ENCODE peak calls at places on chromosomes 13 and 19, in nine cellular contexts. T is right lobe of liver; V is GF-D8; E is neuronal stem cell; I is stimulated activated CD4-positive, alpha-beta T cell treated with anti-CD3 and anti-CD28 coated beads, Interleukin-4, amount 100 ng/mL, for 24 hours; H is foreskin fibroblast; O is activated T-helper 1 cell treated with Interleukin-2 at 50 U/mL for 16 hours; C is ascending aorta; Z is C1 segment of cervical spinal cord. L is an unnamed sample.

GRCh38 chr13:23871616-23872220 is 17.5 kb downstream of the MIPEP start:
- DNase-seq in H (no peak), E (no peak), I (no peak), V (peak), O (no peak), C (no peak), T (no peak), Z (no peak), L (peak)

GRCh38 chr19:55080915-55081772 is 5.5 kb downstream of the EPS8L1 start:
- DNase-seq in C (peak), V (peak), T (peak), E (no peak), I (peak), H (peak), O (peak), Z (peak), L (peak)

GRCh38 chr19:4064551-4065260 is 2.0 kb downstream of the ZBTB7A start:
- DNase-seq in I (peak), O (no peak), T (peak), Z (peak), C (no peak), V (peak), E (no peak), H (no peak), L (peak)

GRCh38 chr19:47331931-47332547 is at the start of gene C5AR2:
- DNase-seq in O (no peak), T (no peak), E (no peak), Z (peak), C (no peak), V (no peak), H (no peak), I (no peak), L (no peak)

GRCh38 chr13:94382960-94383359 is 96.5 kb downstream of the DCT start:
- DNase-seq in I (no peak), H (no peak), V (no peak), O (no peak), E (no peak), T (no peak), C (no peak), Z (no peak), L (no peak)

GRCh38 chr13:24161010-24161775 is 673 bp downstream of the SPATA13 start:
- DNase-seq in C (peak), E (no peak), T (peak), Z (no peak), I (peak), V (no peak), O (peak), H (no peak), L (peak)

GRCh38 chr19:8239528-8240273 is 30.5 kb downstream of the CERS4 start:
- DNase-seq in H (no peak), T (no peak), C (no peak), E (no peak), O (no peak), V (no peak), I (no peak), Z (no peak), L (peak)

GRCh38 chr13:39516140-39516539 is 86.9 kb downstream of the LHFPL6 start:
- DNase-seq in C (no peak), V (no peak), H (peak), T (no peak), E (no peak), Z (no peak), O (no peak), I (no peak), L (no peak)

GRCh38 chr19:58278156-58279041 is at the start of gene ZNF8:
- DNase-seq in Z (peak), C (peak), E (peak), V (peak), O (peak), H (peak), T (peak), I (peak), L (peak)

GRCh38 chr13:51435002-51435578 is 17.7 kb downstream of the INTS6 start:
- DNase-seq in V (no peak), I (no peak), O (no peak), Z (no peak), T (no peak), E (no peak), C (no peak), H (no peak), L (no peak)

GRCh38 chr13:52345631-52346251 is 60.2 kb downstream of the THSD1 start:
- DNase-seq in T (no peak), V (no peak), E (no peak), Z (no peak), I (no peak), C (no peak), H (no peak), O (no peak), L (no peak)

GRCh38 chr13:106919638-106920037 is 351.7 kb upstream of the ARGLU1 start:
- DNase-seq in E (no peak), C (peak), H (no peak), O (no peak), T (peak), Z (no peak), I (no peak), V (no peak), L (no peak)

GRCh38 chr13:50843256-50844043 is at the start of gene DLEU7:
- DNase-seq in T (no peak), E (peak), C (no peak), H (no peak), Z (no peak), I (no peak), V (no peak), O (no peak), L (no peak)

GRCh38 chr19:47512183-47512947 is 2.5 kb downstream of the NAPA start:
- DNase-seq in Z (no peak), O (no peak), T (no peak), I (no peak), V (peak), C (no peak), E (no peak), H (peak), L (no peak)

GRCh38 chr19:47421844-47422395 is 2.6 kb upstream of the MEIS3 start:
- DNase-seq in I (no peak), V (no peak), Z (no peak), C (no peak), H (no peak), E (no peak), T (no peak), O (no peak), L (no peak)

GRCh38 chr13:96018135-96018534 is 35.1 kb downstream of the UGGT2 start:
- DNase-seq in H (no peak), E (no peak), O (no peak), Z (no peak), T (no peak), I (no peak), V (no peak), C (no peak), L (no peak)

GRCh38 chr13:33349314-33349995 is 63.9 kb upstream of the STARD13 start:
- DNase-seq in Z (no peak), T (no peak), V (no peak), I (no peak), O (no peak), H (no peak), E (peak), C (peak), L (no peak)

GRCh38 chr13:54953786-54954185 is 1925.2 kb downstream of the OLFM4 start:
- DNase-seq in E (no peak), I (no peak), T (no peak), Z (no peak), H (no peak), C (no peak), V (no peak), O (no peak), L (no peak)

GRCh38 chr13:41455725-41456419 is 1.5 kb upstream of the RGCC start:
- DNase-seq in Z (no peak), H (no peak), T (no peak), E (no peak), C (no peak), I (no peak), V (no peak), O (no peak), L (no peak)

GRCh38 chr13:72383646-72384045 is 343.8 kb downstream of the MZT1 start:
- DNase-seq in O (no peak), T (no peak), I (no peak), C (no peak), E (no peak), H (no peak), V (no peak), Z (no peak), L (no peak)

GRCh38 chr19:40443930-40444180 is 280 bp downstream of the SERTAD3 start:
- DNase-seq in Z (no peak), E (peak), H (no peak), C (no peak), I (no peak), T (no peak), V (peak), O (no peak), L (no peak)